ENCODE peak calls at places on chromosomes 16 and 17, in seven cellular contexts. J, V, U, G, Z, Q and T are unnamed samples.

GRCh38 chr16:12002447-12003006 is 26.0 kb downstream of the SNX29 start:
- DNase-seq in J (no peak), V (no peak), Q (no peak), Z (peak), G (no peak), U (no peak), T (peak)

GRCh38 chr17:46984892-46985291 is 5.8 kb upstream of the RPRML start:
- DNase-seq in J (no peak), G (no peak), V (no peak), Q (no peak), Z (no peak), U (peak), T (no peak)

GRCh38 chr17:9274973-9275372 is 253.7 kb downstream of the NTN1 start:
- DNase-seq in G (no peak), U (no peak), Z (no peak), V (peak), Q (no peak), J (no peak), T (no peak)

GRCh38 chr16:18932243-18932997 is 6.2 kb upstream of the SMG1 start:
- DNase-seq in G (no peak), Z (peak), J (peak), Q (peak), V (no peak), U (no peak), T (peak)

GRCh38 chr16:2985893-2986355 is 5.7 kb upstream of the PKMYT1 start:
- DNase-seq in Z (no peak), G (no peak), V (no peak), U (peak), Q (no peak), J (no peak), T (no peak)

GRCh38 chr17:77596491-77597420 is 361.7 kb upstream of the TNRC6C start:
- DNase-seq in J (no peak), U (no peak), Q (no peak), Z (no peak), G (no peak), V (no peak), T (no peak)

GRCh38 chr16:87144232-87144631 is 173.0 kb downstream of the C16orf95 start:
- DNase-seq in U (no peak), Z (no peak), G (no peak), J (no peak), V (no peak), Q (no peak), T (no peak)

GRCh38 chr17:27352481-27353460 is 58.9 kb downstream of the WSB1 start:
- DNase-seq in U (no peak), V (no peak), J (no peak), Z (peak), G (no peak), Q (no peak), T (peak)

GRCh38 chr16:67163164-67163902 is 1.2 kb upstream of the HSF4 start:
- DNase-seq in G (no peak), U (no peak), Z (no peak), Q (no peak), V (no peak), J (no peak), T (peak)

GRCh38 chr16:85426806-85427205 is 186.3 kb upstream of the GSE1 start:
- DNase-seq in U (peak), V (no peak), J (no peak), Z (no peak), G (no peak), Q (no peak), T (no peak)

GRCh38 chr16:57941016-57941656 is 29.8 kb downstream of the CNGB1 start:
- DNase-seq in Z (peak), G (no peak), J (no peak), Q (no peak), U (peak), V (no peak), T (no peak)

GRCh38 chr17:66964930-66965800 is 658 bp downstream of the CACNG4 start:
- DNase-seq in U (peak), Q (no peak), J (no peak), Z (no peak), G (no peak), V (no peak), T (no peak)

GRCh38 chr17:76585048-76585648 is 512 bp downstream of the ST6GALNAC2 start:
- DNase-seq in V (peak), J (no peak), Q (no peak), Z (no peak), U (no peak), G (no peak), T (no peak)

GRCh38 chr16:57260294-57260929 is 15.4 kb downstream of the ARL2BP start:
- DNase-seq in J (no peak), V (peak), Q (no peak), G (peak), Z (peak), U (no peak), T (peak)

GRCh38 chr16:51151951-51152663 is 1.0 kb upstream of the SALL1 start:
- DNase-seq in Z (peak), G (no peak), Q (no peak), V (no peak), J (peak), U (peak), T (peak)

GRCh38 chr16:89536886-89537548 is 23.5 kb upstream of the RPL13 start:
- DNase-seq in V (no peak), U (no peak), J (no peak), G (no peak), Q (no peak), Z (no peak), T (no peak)

GRCh38 chr16:2511128-2511785 is 2.5 kb upstream of the ATP6V0C start:
- DNase-seq in Q (no peak), J (no peak), Z (peak), G (no peak), U (no peak), V (no peak), T (peak)

GRCh38 chr17:7897773-7898172 is 9.2 kb downstream of the CHD3 start:
- DNase-seq in G (no peak), Q (no peak), J (no peak), Z (peak), V (peak), U (no peak), T (peak)

GRCh38 chr17:8091033-8091687 is 3.6 kb upstream of the ALOX12B start:
- DNase-seq in Q (no peak), Z (no peak), G (no peak), V (peak), U (no peak), J (no peak), T (no peak)

GRCh38 chr17:66963521-66964082 is 905 bp upstream of the CACNG4 start:
- DNase-seq in J (no peak), Q (no peak), Z (no peak), U (no peak), V (no peak), G (no peak), T (no peak)

GRCh38 chr17:80033840-80034239 is 1.8 kb downstream of the TBC1D16 start:
- DNase-seq in U (no peak), Z (no peak), G (no peak), Q (no peak), J (no peak), V (no peak), T (no peak)

GRCh38 chr17:57021226-57021940 is 43.5 kb downstream of the SCPEP1 start:
- DNase-seq in J (no peak), V (no peak), G (no peak), Q (no peak), Z (no peak), U (peak), T (no peak)

GRCh38 chr17:81428121-81428515 is 32.9 kb downstream of the BAHCC1 start:
- DNase-seq in U (no peak), V (peak), Z (no peak), G (no peak), J (no peak), Q (no peak), T (no peak)

GRCh38 chr17:82384730-82385429 is 13.3 kb downstream of the UTS2R start:
- DNase-seq in V (no peak), G (no peak), U (peak), Q (no peak), J (no peak), Z (peak), T (no peak)

GRCh38 chr17:2595736-2596135 is 2.3 kb downstream of the PAFAH1B1 start:
- DNase-seq in Z (peak), V (no peak), J (no peak), Q (no peak), U (no peak), G (no peak), T (peak)

GRCh38 chr16:81444448-81445121 is at the start of gene CMIP:
- DNase-seq in Z (peak), G (no peak), U (peak), V (peak), J (no peak), Q (no peak), T (peak)

GRCh38 chr17:42132941-42133340 is 10.3 kb downstream of the HSPB9 start:
- DNase-seq in U (peak), V (peak), Z (peak), Q (peak), G (peak), J (peak), T (peak)

GRCh38 chr17:45430738-45431530 is 1.7 kb downstream of the ARHGAP27 start:
- DNase-seq in Q (no peak), U (peak), Z (no peak), G (no peak), J (no peak), V (peak), T (peak)

GRCh38 chr17:238071-238963 is 56.9 kb upstream of the DOC2B start:
- DNase-seq in Z (no peak), G (no peak), J (no peak), V (no peak), U (no peak), Q (no peak), T (no peak)

GRCh38 chr16:86567701-86568571 is 1.3 kb downstream of the FOXC2 start:
- DNase-seq in G (no peak), Z (no peak), U (no peak), Q (no peak), J (no peak), V (no peak), T (peak)

GRCh38 chr17:7844292-7845154 is 10.3 kb upstream of the TMEM88 start:
- DNase-seq in Z (peak), Q (no peak), J (no peak), V (peak), U (peak), G (no peak), T (peak)

DNA sequence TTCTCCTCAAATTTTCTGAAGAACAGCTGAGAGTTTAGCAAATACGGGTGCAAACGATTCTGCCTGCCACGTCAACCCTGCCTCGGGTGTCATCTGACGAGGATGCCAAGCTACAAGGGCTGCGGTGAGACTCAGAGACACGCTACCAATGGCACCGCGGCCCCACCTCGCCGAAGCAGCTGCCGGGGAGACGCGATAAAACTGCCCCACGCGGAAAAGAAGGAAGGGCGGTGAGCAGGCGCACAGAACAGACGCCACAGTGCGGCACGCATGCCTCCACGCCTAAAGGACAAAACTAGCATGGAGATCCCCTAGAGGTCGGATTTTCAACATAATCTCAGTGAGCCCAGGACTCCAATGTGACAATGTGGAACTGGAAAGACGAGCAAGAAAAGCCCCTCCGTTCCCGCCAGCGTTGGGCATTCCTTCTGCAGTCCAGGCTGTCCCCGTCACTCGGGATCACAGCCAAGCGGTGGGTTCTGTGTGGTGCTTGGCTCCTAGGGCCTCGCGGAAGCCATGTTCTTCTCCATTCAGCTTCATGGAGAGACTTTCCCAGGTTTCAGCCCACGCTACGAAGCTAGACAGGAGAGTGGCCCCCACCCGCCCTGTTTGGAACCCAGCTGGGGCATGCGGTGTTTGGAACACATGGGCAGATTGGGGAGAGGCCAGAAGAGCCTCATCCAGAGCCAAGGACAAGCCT is 5.9 kb downstream of the LMF1 start:
- DNase-seq in G (peak), Z (no peak), U (no peak), Q (no peak), J (peak), V (no peak), T (no peak)
- H3K4me3 ChIP-seq in G (peak), Z (no peak), U (no peak), Q (no peak), J (peak), V (no peak), T (no peak)

GRCh38 chr17:16443390-16444257 is 28.3 kb downstream of the TRPV2 start:
- DNase-seq in V (peak), J (no peak), U (peak), Q (no peak), G (no peak), Z (no peak), T (no peak)

GRCh38 chr17:16440814-16441629 is 25.7 kb downstream of the TRPV2 start:
- DNase-seq in U (peak), Q (no peak), V (no peak), G (no peak), Z (no peak), J (no peak), T (no peak)

GRCh38 chr17:16442141-16442540 is 26.8 kb downstream of the TRPV2 start:
- DNase-seq in J (no peak), V (peak), G (no peak), U (peak), Q (no peak), Z (peak), T (peak)

GRCh38 chr17:16444258-16444886 is 29.0 kb downstream of the TRPV2 start:
- DNase-seq in Z (peak), V (peak), J (no peak), Q (no peak), G (no peak), U (no peak), T (no peak)

DNA sequence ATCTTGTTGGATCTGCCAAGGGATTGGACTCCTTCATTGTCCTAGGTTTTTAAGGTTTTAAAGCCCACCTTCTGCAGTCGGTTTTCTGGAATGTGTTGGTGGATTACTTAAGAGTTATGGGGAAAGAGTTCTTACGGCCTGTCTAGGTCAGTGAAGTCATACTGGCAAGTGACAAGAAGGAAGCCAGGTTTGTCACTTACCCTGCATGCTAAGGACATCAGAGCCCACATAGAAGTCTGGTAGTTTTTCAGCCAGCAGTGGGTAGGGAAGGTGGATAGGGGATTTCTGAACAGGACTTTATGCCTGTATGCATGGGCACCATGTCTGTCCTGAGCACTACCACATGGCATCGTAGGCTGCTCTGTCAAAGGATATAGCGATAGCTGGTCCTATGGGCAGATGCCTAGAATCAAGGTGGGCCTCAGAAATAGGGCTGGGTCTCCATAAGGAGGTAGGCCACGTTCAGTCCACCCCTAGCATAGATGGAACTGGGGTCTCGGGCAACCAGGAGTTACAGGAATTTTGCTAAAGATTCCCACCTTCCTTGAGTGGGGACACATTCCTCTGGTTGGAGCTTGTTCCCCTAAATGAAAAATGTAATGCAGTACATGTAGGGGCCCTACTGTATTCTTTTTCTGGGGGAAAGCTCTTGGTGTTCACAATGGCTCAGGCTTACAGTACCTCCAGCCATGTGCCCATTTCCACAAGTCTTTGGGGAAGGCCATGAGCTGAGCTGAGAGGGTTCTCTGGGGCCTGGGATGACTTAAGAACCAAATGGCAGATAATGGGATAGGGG is 27.4 kb downstream of the TRPV2 start:
- DNase-seq in V (peak), G (no peak), Q (no peak), J (no peak), U (peak), Z (peak), T (peak)
- H3K4me3 ChIP-seq in V (peak), G (no peak), Q (no peak), J (no peak), U (no peak), Z (peak), T (peak)

GRCh38 chr17:13599168-13599577 is 2.6 kb downstream of the HS3ST3A1 start:
- DNase-seq in J (no peak), Q (no peak), G (no peak), Z (no peak), V (no peak), U (no peak), T (no peak)

GRCh38 chr17:13601317-13601775 is 383 bp downstream of the HS3ST3A1 start:
- DNase-seq in U (no peak), V (peak), G (no peak), Z (no peak), J (no peak), Q (no peak), T (no peak)

GRCh38 chr17:13601776-13602551 is at the start of gene HS3ST3A1:
- DNase-seq in Q (no peak), J (no peak), G (no peak), U (peak), V (peak), Z (peak), T (peak)

GRCh38 chr17:13599808-13600398 is 1.8 kb downstream of the HS3ST3A1 start:
- DNase-seq in J (no peak), G (no peak), Q (no peak), U (no peak), V (no peak), Z (no peak), T (no peak)

DNA sequence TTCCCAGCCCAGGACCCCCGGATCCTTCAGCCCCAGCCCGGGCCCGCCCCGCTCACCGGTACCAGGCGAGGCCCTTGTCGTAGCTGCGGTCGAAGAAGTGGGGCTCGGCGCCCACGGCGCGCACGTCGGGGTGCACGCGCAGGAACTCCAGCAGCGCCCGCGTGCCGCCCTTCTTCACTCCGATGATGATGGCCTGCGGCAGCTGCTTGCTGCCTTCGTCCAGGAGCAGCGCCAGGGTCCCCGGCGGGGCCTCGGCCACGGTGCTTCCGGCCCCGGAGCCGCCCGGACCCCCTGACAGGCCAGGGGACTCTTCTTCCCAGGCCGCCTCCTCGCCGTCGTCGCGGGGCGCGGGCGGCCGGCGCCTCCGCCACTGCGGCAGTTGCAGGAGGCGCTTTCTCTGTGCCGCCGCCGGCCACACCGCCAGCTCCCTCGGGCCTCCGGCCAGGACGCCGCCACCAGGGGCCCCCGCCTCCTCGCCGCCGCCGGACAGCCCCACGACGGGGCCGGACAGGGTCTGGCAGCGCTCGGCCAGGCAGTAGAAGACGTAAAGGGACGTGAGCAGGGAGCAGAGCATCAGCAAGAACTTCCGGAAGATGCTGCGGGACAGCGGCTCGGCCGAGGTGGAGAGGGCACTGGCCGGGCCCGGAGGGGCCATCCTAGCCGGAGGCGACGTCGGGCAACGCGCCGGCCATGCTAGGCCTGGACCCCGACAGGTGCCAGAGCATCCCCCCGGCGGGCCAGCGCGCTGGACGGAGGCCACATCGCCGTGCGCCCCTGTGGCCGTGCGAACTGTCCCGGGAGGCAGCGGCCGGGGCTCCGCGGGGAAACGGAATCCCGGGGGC is 1.0 kb downstream of the HS3ST3A1 start:
- DNase-seq in J (no peak), G (no peak), U (no peak), V (peak), Z (no peak), Q (no peak), T (no peak)
- H3K4me3 ChIP-seq in J (peak), G (peak), U (no peak), V (peak), Z (peak), Q (peak), T (peak)

DNA sequence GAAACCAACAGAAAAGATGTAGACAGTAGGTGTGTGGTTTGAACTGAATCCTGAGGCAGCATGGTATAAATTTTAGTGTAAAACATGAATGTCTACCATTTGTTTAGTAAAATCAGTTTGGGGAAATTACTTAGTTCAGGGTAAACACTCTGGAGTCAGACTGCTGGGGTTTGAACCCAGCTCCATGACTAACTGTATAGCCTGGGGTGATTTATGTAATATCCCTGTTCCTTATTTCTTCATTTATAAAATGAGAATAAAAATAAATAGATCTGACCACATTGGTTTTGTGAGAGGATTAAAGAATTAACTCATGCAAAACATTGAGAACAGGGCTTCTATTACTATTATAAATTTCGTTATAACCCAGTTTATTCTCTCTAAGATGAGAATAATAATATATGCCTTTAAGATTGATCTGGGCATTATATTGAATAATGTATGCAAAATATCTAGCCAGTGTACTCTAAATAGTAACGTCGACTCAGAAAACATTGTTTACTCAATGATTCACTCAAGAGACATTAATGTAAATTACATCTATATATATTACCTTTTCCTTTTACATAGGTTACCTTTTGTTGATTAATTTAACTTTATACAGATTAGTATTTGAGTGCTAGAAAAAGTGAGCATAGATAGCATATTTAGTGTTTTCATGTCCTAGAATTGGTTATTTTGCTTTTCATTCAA is 120.6 kb upstream of the KCNJ16 start:
- DNase-seq in Q (no peak), G (no peak), Z (no peak), V (no peak), U (no peak), J (no peak), T (no peak)
- H3K4me3 ChIP-seq in Q (no peak), G (no peak), Z (no peak), V (no peak), U (no peak), J (no peak), T (no peak)

DNA sequence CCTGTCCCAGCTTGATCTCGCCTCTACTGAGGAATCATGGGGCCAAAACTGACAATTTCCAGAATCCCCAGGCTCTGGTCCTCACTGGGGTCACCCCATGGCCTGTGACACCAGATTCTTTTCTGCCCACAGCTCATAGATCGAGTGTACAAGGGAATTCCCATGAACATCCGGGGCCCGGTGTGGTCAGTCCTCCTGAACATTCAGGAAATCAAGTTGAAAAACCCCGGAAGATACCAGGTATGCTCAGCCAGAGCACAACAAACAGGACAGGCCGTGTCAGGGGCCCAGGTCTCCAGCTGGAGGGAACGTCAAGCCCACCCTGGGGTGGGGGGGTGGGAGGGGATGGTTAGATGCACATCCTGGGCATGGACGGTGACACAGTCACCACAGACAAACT is 17.5 kb downstream of the USP6 start:
- DNase-seq in J (no peak), U (no peak), Q (no peak), G (no peak), Z (no peak), V (no peak), T (no peak)
- H3K4me3 ChIP-seq in J (no peak), U (no peak), Q (no peak), G (no peak), Z (no peak), V (no peak), T (no peak)